ENCODE peak calls at places on chromosome X, in seven cellular contexts. B, Y, V, H, E, C and P are unnamed samples.

GRCh38 chrX:135596495-135596894 is 76.0 kb downstream of the INTS6L start:
- DNase-seq in B (peak; percentile 24), Y (peak; percentile 59), V (peak; percentile 40), H (no peak), E (no peak), C (peak; percentile 59), P (peak; percentile 26)

GRCh38 chrX:78555401-78555980 is 103.6 kb downstream of the RTL3 start:
- DNase-seq in B (no peak), Y (no peak), V (no peak), H (no peak), E (no peak), C (peak; percentile 21), P (no peak)

GRCh38 chrX:150094996-150095395 is 156.7 kb upstream of the EOLA2 start:
- DNase-seq in B (no peak), Y (no peak), V (no peak), H (no peak), E (no peak), C (peak; percentile 24), P (no peak)

GRCh38 chrX:10971176-10971575 is 140.0 kb upstream of the HCCS start:
- DNase-seq in B (no peak), Y (no peak), V (no peak), H (no peak), E (no peak), C (no peak), P (no peak)

GRCh38 chrX:68843992-68844391 is 15.2 kb downstream of the EFNB1 start:
- DNase-seq in B (peak; percentile 49), Y (no peak), V (no peak), H (no peak), E (no peak), C (no peak), P (no peak)

GRCh38 chrX:7074135-7074907 is 73.2 kb upstream of the STS start:
- DNase-seq in B (peak; percentile 23), Y (no peak), V (peak; percentile 63), H (no peak), E (no peak), C (no peak), P (no peak)

GRCh38 chrX:21798677-21799219 is 40.7 kb upstream of the MBTPS2 start:
- DNase-seq in B (peak; percentile 19), Y (no peak), V (peak; percentile 26), H (no peak), E (peak; percentile 63), C (peak; percentile 9), P (no peak)

GRCh38 chrX:22594771-22595170 is 322.1 kb downstream of the CBLL2 start:
- DNase-seq in B (no peak), Y (no peak), V (no peak), H (no peak), E (no peak), C (no peak), P (no peak)

GRCh38 chrX:97159916-97160800 is 276.4 kb downstream of the RPA4 start:
- DNase-seq in B (peak; percentile 29), Y (no peak), V (no peak), H (no peak), E (no peak), C (no peak), P (no peak)

GRCh38 chrX:18886005-18886343 is 97.9 kb downstream of the PHKA2 start:
- DNase-seq in B (no peak), Y (no peak), V (no peak), H (no peak), E (no peak), C (no peak), P (no peak)

GRCh38 chrX:56761167-56761566 is 32.1 kb downstream of the NBDY start:
- DNase-seq in B (no peak), Y (no peak), V (no peak), H (no peak), E (no peak), C (no peak), P (no peak)

GRCh38 chrX:10360121-10360520 is 203.3 kb downstream of the CLCN4 start:
- DNase-seq in B (no peak), Y (peak; percentile 63), V (no peak), H (no peak), E (no peak), C (peak; percentile 8), P (no peak)

GRCh38 chrX:123562342-123563146 is 170.3 kb downstream of the THOC2 start:
- DNase-seq in B (no peak), Y (no peak), V (no peak), H (peak; percentile 16), E (no peak), C (no peak), P (no peak)

GRCh38 chrX:123563167-123563566 is 169.7 kb downstream of the THOC2 start:
- DNase-seq in B (no peak), Y (no peak), V (no peak), H (no peak), E (no peak), C (no peak), P (no peak)

DNA sequence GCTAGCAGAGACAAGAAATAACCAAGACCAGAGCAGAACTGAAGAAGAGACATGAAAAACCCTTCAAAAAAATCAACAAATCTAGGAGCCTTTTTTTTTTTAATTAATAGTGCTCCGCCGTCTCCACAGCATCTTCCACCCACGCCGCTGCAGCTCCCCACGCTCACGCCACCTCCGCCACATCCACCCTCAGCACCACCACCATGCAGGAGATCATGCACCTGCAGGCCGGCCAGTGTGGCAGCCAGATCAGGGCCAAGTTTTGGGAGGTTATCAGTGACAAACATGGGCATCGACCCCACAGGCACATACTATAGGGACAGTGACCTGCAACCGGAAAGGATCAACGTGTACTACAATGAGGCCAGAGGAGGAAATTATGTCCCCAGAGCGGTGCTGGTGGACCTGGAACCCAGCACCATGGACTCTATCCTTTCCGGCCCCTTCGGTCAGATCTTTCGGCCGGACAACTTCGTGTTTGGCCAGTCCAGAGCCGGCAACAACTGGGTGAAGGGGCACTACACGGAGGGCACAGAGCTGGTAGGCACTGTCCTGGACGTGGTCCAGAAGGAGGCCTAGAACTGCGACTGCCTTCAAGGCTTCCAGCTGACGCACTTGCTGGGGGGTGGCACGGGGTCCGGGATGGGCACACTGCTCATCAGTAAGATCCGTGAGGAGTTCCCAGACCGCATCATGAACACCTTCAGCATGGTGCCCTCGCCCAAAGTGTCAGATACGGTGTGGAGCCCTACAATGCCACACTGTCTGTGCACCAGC is 171.2 kb downstream of the THOC2 start:
- DNase-seq in B (no peak), Y (no peak), V (no peak), H (peak; percentile 5), E (no peak), C (no peak), P (no peak)
- H3K4me1 ChIP-seq in B (no peaks in the 10 kb centered on the region), Y (no peaks in the 10 kb centered on the region), V (no peaks in the 10 kb centered on the region), H (no peaks in the 10 kb centered on the region), E (no peaks in the 10 kb centered on the region), C (no peaks in the 10 kb centered on the region), P (no peaks in the 10 kb centered on the region)

GRCh38 chrX:12950851-12951589 is 23.9 kb upstream of the TMSB4X start:
- DNase-seq in B (peak; percentile 39), Y (peak; percentile 63), V (peak; percentile 39), H (no peak), E (no peak), C (peak; percentile 3), P (peak; percentile 58)
- H3K4me3 ChIP-seq in B (no peak overlapping the region), Y (no peak overlapping the region), V (no peak overlapping the region), H (peak overlapping the region; percentile 18), E (no peak overlapping the region), C (no peak overlapping the region), P (peak overlapping the region; percentile 64)

GRCh38 chrX:48578661-48579128 is 4.4 kb downstream of the RBM3 start:
- DNase-seq in B (no peak), Y (no peak), V (no peak), H (no peak), E (no peak), C (no peak), P (no peak)
- H3K27ac ChIP-seq in B (no peak overlapping the region), Y (no peak overlapping the region), V (no peak overlapping the region), H (no peak overlapping the region), E (no peak overlapping the region), C (no peak overlapping the region), P (no peak overlapping the region)

GRCh38 chrX:153924149-153924861 is 1.8 kb downstream of the ARHGAP4 start:
- DNase-seq in B (peak; percentile 37), Y (peak; percentile 70), V (peak; percentile 44), H (no peak), E (no peak), C (peak; percentile 60), P (peak; percentile 26)
- H3K4me1 ChIP-seq in B (no peaks in the 10 kb centered on the region), Y (peaks cover 7% of the 10 kb centered on the region), V (peaks cover 61% of the 10 kb centered on the region), H (peaks cover 30% of the 10 kb centered on the region), E (peaks cover 9% of the 10 kb centered on the region), C (no peaks in the 10 kb centered on the region), P (peaks cover 19% of the 10 kb centered on the region)

GRCh38 chrX:34655496-34656258 is 1.4 kb downstream of the TMEM47 start:
- DNase-seq in B (no peak), Y (no peak), V (no peak), H (no peak), E (no peak), C (peak; percentile 39), P (no peak)
- H3K4me3 ChIP-seq in B (no peak overlapping the region), Y (peak overlapping the region; percentile 85), V (peak overlapping the region; percentile 56), H (peak overlapping the region; percentile 59), E (peak overlapping the region; percentile 56), C (peak overlapping the region; percentile 95), P (no peak overlapping the region)

GRCh38 chrX:46576458-46576857 is 2.9 kb downstream of the CHST7 start:
- DNase-seq in B (no peak), Y (no peak), V (no peak), H (no peak), E (no peak), C (peak; percentile 39), P (no peak)
- H3K27ac ChIP-seq in B (no peak overlapping the region), Y (peak overlapping the region; percentile 87), V (peak overlapping the region; percentile 22), H (no peak overlapping the region), E (no peak overlapping the region), C (peak overlapping the region; percentile 69), P (no peak overlapping the region)

DNA sequence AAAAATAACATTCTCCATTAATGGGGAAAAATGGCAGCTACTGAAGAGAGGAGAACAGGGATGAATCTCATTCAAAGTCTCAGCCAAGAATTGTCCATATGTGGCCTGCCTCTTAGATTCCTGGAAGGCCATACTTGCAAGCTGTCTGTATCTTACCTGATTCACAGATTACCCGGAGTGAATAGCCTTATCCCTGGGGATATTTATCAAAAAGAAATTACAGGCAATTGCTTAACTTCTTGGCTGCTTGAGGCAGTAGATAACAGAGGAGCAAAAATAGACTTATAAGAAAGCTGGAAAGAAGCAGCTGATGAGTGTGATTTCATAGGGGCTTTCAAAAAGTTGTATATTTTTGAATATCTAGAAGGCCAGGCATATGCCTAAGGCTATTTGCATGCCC is 68.8 kb upstream of the PPP1R2C start:
- DNase-seq in B (no peak), Y (no peak), V (no peak), H (no peak), E (no peak), C (no peak), P (no peak)
- H3K4me1 ChIP-seq in B (no peaks in the 10 kb centered on the region), Y (no peaks in the 10 kb centered on the region), V (no peaks in the 10 kb centered on the region), H (no peaks in the 10 kb centered on the region), E (no peaks in the 10 kb centered on the region), C (no peaks in the 10 kb centered on the region), P (no peaks in the 10 kb centered on the region)

GRCh38 chrX:2652106-2652505 is 39.0 kb upstream of the CD99 start:
- DNase-seq in B (no peak), Y (no peak), V (no peak), H (no peak), E (no peak), C (no peak), P (no peak)

GRCh38 chrX:2656243-2656836 is 34.8 kb upstream of the CD99 start:
- DNase-seq in B (no peak), Y (no peak), V (no peak), H (no peak), E (no peak), C (no peak), P (no peak)

GRCh38 chrX:2657532-2657931 is 33.6 kb upstream of the CD99 start:
- DNase-seq in B (no peak), Y (no peak), V (no peak), H (no peak), E (no peak), C (no peak), P (no peak)

GRCh38 chrX:2650865-2651264 is 40.2 kb upstream of the CD99 start:
- DNase-seq in B (no peak), Y (no peak), V (no peak), H (no peak), E (no peak), C (peak; percentile 55), P (no peak)

GRCh38 chrX:2654436-2655340 is 36.4 kb upstream of the CD99 start:
- DNase-seq in B (peak; percentile 95), Y (no peak), V (peak; percentile 64), H (no peak), E (peak; percentile 32), C (no peak), P (no peak)
- H3K4me3 ChIP-seq in B (no peak overlapping the region), Y (no peak overlapping the region), V (no peak overlapping the region), H (no peak overlapping the region), E (no peak overlapping the region), C (no peak overlapping the region), P (no peak overlapping the region)